ENCODE peak calls at places on chromosomes 5 and 9, in six cellular contexts. One of them, this sample, is unnamed.

GRCh38 chr5:91177639-91178038 is 205.5 kb downstream of the ARRDC3 start:
- DNase-seq in activated CD4-positive, alpha-beta T cell treated with anti-CD3 and anti-CD28 coated beads, Interleukin-2, amount 50 U/mL, for 4 hours: no peak
- DNase-seq in naive thymus-derived CD4-positive, alpha-beta T cell: no peak
- DNase-seq in activated naive CD8-positive, alpha-beta T cell treated with anti-CD3 and anti-CD28 coated beads, Interleukin-2, amount 50 U/mL, for 24 hours: no peak
- DNase-seq in endodermal cell: no peak
- DNase-seq in occipital lobe: no peak
- DNase-seq in this sample: no peak

GRCh38 chr5:6291961-6292360 is 86.4 kb downstream of the MED10 start:
- DNase-seq in activated CD4-positive, alpha-beta T cell treated with anti-CD3 and anti-CD28 coated beads, Interleukin-2, amount 50 U/mL, for 4 hours: no peak
- DNase-seq in naive thymus-derived CD4-positive, alpha-beta T cell: peak; percentile 24
- DNase-seq in activated naive CD8-positive, alpha-beta T cell treated with anti-CD3 and anti-CD28 coated beads, Interleukin-2, amount 50 U/mL, for 24 hours: no peak
- DNase-seq in endodermal cell: peak; percentile 72
- DNase-seq in occipital lobe: no peak
- DNase-seq in this sample: no peak

GRCh38 chr9:129081388-129081889 is 528 bp downstream of the DOLPP1 start:
- DNase-seq in activated CD4-positive, alpha-beta T cell treated with anti-CD3 and anti-CD28 coated beads, Interleukin-2, amount 50 U/mL, for 4 hours: no peak
- DNase-seq in naive thymus-derived CD4-positive, alpha-beta T cell: no peak
- DNase-seq in activated naive CD8-positive, alpha-beta T cell treated with anti-CD3 and anti-CD28 coated beads, Interleukin-2, amount 50 U/mL, for 24 hours: no peak
- DNase-seq in endodermal cell: no peak
- DNase-seq in occipital lobe: no peak
- DNase-seq in this sample: no peak

GRCh38 chr9:89928106-89928505 is 323.3 kb downstream of the GADD45G start:
- DNase-seq in activated CD4-positive, alpha-beta T cell treated with anti-CD3 and anti-CD28 coated beads, Interleukin-2, amount 50 U/mL, for 4 hours: no peak
- DNase-seq in naive thymus-derived CD4-positive, alpha-beta T cell: no peak
- DNase-seq in activated naive CD8-positive, alpha-beta T cell treated with anti-CD3 and anti-CD28 coated beads, Interleukin-2, amount 50 U/mL, for 24 hours: no peak
- DNase-seq in endodermal cell: peak; percentile 19
- DNase-seq in occipital lobe: no peak
- DNase-seq in this sample: no peak

GRCh38 chr9:97468658-97469448 is 32.6 kb upstream of the TMOD1 start:
- DNase-seq in activated CD4-positive, alpha-beta T cell treated with anti-CD3 and anti-CD28 coated beads, Interleukin-2, amount 50 U/mL, for 4 hours: peak; percentile 7
- DNase-seq in naive thymus-derived CD4-positive, alpha-beta T cell: peak; percentile 22
- DNase-seq in activated naive CD8-positive, alpha-beta T cell treated with anti-CD3 and anti-CD28 coated beads, Interleukin-2, amount 50 U/mL, for 24 hours: peak; percentile 39
- DNase-seq in endodermal cell: peak; percentile 91
- DNase-seq in occipital lobe: peak; percentile 73
- DNase-seq in this sample: peak; percentile 86

GRCh38 chr5:72633041-72633445 is 125.8 kb upstream of the ZNF366 start:
- DNase-seq in activated CD4-positive, alpha-beta T cell treated with anti-CD3 and anti-CD28 coated beads, Interleukin-2, amount 50 U/mL, for 4 hours: no peak
- DNase-seq in naive thymus-derived CD4-positive, alpha-beta T cell: no peak
- DNase-seq in activated naive CD8-positive, alpha-beta T cell treated with anti-CD3 and anti-CD28 coated beads, Interleukin-2, amount 50 U/mL, for 24 hours: no peak
- DNase-seq in endodermal cell: no peak
- DNase-seq in occipital lobe: no peak
- DNase-seq in this sample: no peak

GRCh38 chr5:87076931-87077330 is 190.8 kb upstream of the RASA1 start:
- DNase-seq in activated CD4-positive, alpha-beta T cell treated with anti-CD3 and anti-CD28 coated beads, Interleukin-2, amount 50 U/mL, for 4 hours: no peak
- DNase-seq in naive thymus-derived CD4-positive, alpha-beta T cell: no peak
- DNase-seq in activated naive CD8-positive, alpha-beta T cell treated with anti-CD3 and anti-CD28 coated beads, Interleukin-2, amount 50 U/mL, for 24 hours: no peak
- DNase-seq in endodermal cell: no peak
- DNase-seq in occipital lobe: no peak
- DNase-seq in this sample: no peak

GRCh38 chr5:135517631-135518030 is 18.1 kb downstream of the NEUROG1 start:
- DNase-seq in activated CD4-positive, alpha-beta T cell treated with anti-CD3 and anti-CD28 coated beads, Interleukin-2, amount 50 U/mL, for 4 hours: no peak
- DNase-seq in naive thymus-derived CD4-positive, alpha-beta T cell: no peak
- DNase-seq in activated naive CD8-positive, alpha-beta T cell treated with anti-CD3 and anti-CD28 coated beads, Interleukin-2, amount 50 U/mL, for 24 hours: no peak
- DNase-seq in endodermal cell: no peak
- DNase-seq in occipital lobe: no peak
- DNase-seq in this sample: no peak

GRCh38 chr5:10725636-10726035 is 35.4 kb downstream of the DAP start:
- DNase-seq in activated CD4-positive, alpha-beta T cell treated with anti-CD3 and anti-CD28 coated beads, Interleukin-2, amount 50 U/mL, for 4 hours: no peak
- DNase-seq in naive thymus-derived CD4-positive, alpha-beta T cell: no peak
- DNase-seq in activated naive CD8-positive, alpha-beta T cell treated with anti-CD3 and anti-CD28 coated beads, Interleukin-2, amount 50 U/mL, for 24 hours: no peak
- DNase-seq in endodermal cell: no peak
- DNase-seq in occipital lobe: no peak
- DNase-seq in this sample: no peak

GRCh38 chr5:37837101-37838032 is 2.5 kb downstream of the GDNF start:
- DNase-seq in activated CD4-positive, alpha-beta T cell treated with anti-CD3 and anti-CD28 coated beads, Interleukin-2, amount 50 U/mL, for 4 hours: peak; percentile 17
- DNase-seq in naive thymus-derived CD4-positive, alpha-beta T cell: peak; percentile 5
- DNase-seq in activated naive CD8-positive, alpha-beta T cell treated with anti-CD3 and anti-CD28 coated beads, Interleukin-2, amount 50 U/mL, for 24 hours: peak; percentile 82
- DNase-seq in endodermal cell: peak; percentile 90
- DNase-seq in occipital lobe: peak; percentile 52
- DNase-seq in this sample: peak; percentile 80

GRCh38 chr5:32444946-32445758 is 612 bp upstream of the ZFR start:
- DNase-seq in activated CD4-positive, alpha-beta T cell treated with anti-CD3 and anti-CD28 coated beads, Interleukin-2, amount 50 U/mL, for 4 hours: no peak
- DNase-seq in naive thymus-derived CD4-positive, alpha-beta T cell: peak; percentile 5
- DNase-seq in activated naive CD8-positive, alpha-beta T cell treated with anti-CD3 and anti-CD28 coated beads, Interleukin-2, amount 50 U/mL, for 24 hours: no peak
- DNase-seq in endodermal cell: peak; percentile 64
- DNase-seq in occipital lobe: peak; percentile 9
- DNase-seq in this sample: no peak

GRCh38 chr5:53934126-53934856 is 373.9 kb downstream of the NDUFS4 start:
- DNase-seq in activated CD4-positive, alpha-beta T cell treated with anti-CD3 and anti-CD28 coated beads, Interleukin-2, amount 50 U/mL, for 4 hours: no peak
- DNase-seq in naive thymus-derived CD4-positive, alpha-beta T cell: no peak
- DNase-seq in activated naive CD8-positive, alpha-beta T cell treated with anti-CD3 and anti-CD28 coated beads, Interleukin-2, amount 50 U/mL, for 24 hours: no peak
- DNase-seq in endodermal cell: no peak
- DNase-seq in occipital lobe: no peak
- DNase-seq in this sample: no peak

GRCh38 chr9:81759680-81760215 is 70.4 kb upstream of the TLE1 start:
- DNase-seq in activated CD4-positive, alpha-beta T cell treated with anti-CD3 and anti-CD28 coated beads, Interleukin-2, amount 50 U/mL, for 4 hours: no peak
- DNase-seq in naive thymus-derived CD4-positive, alpha-beta T cell: no peak
- DNase-seq in activated naive CD8-positive, alpha-beta T cell treated with anti-CD3 and anti-CD28 coated beads, Interleukin-2, amount 50 U/mL, for 24 hours: no peak
- DNase-seq in endodermal cell: no peak
- DNase-seq in occipital lobe: no peak
- DNase-seq in this sample: no peak

GRCh38 chr9:133526721-133527321 is 2.1 kb upstream of the MYMK start:
- DNase-seq in activated CD4-positive, alpha-beta T cell treated with anti-CD3 and anti-CD28 coated beads, Interleukin-2, amount 50 U/mL, for 4 hours: no peak
- DNase-seq in naive thymus-derived CD4-positive, alpha-beta T cell: no peak
- DNase-seq in activated naive CD8-positive, alpha-beta T cell treated with anti-CD3 and anti-CD28 coated beads, Interleukin-2, amount 50 U/mL, for 24 hours: no peak
- DNase-seq in endodermal cell: peak; percentile 86
- DNase-seq in occipital lobe: no peak
- DNase-seq in this sample: peak; percentile 85

GRCh38 chr9:131446276-131446675 is 52.4 kb downstream of the PRRC2B start:
- DNase-seq in activated CD4-positive, alpha-beta T cell treated with anti-CD3 and anti-CD28 coated beads, Interleukin-2, amount 50 U/mL, for 4 hours: no peak
- DNase-seq in naive thymus-derived CD4-positive, alpha-beta T cell: no peak
- DNase-seq in activated naive CD8-positive, alpha-beta T cell treated with anti-CD3 and anti-CD28 coated beads, Interleukin-2, amount 50 U/mL, for 24 hours: no peak
- DNase-seq in endodermal cell: no peak
- DNase-seq in occipital lobe: no peak
- DNase-seq in this sample: no peak

This sample was measured in dorsolateral prefrontal cortex.